ENCODE peak calls at places on chromosomes 3 and 15, in four cellular contexts. One of them, this sample, is unnamed.

GRCh38 chr3:126264381-126264780 is 84.0 kb upstream of the ALDH1L1 start:
- DNase-seq in stimulated activated CD4-positive, alpha-beta T cell treated with anti-CD3 and anti-CD28 coated beads, Interleukin-15, amount 100 ng/mL, for 24 hours: no peak
- DNase-seq in globus pallidus: no peak
- DNase-seq in activated T-helper 1 cell treated with anti-CD3 and anti-CD28 coated beads, Interleukin-2, amount 50 U/mL, for 16 hours: no peak
- DNase-seq in this sample: no peak

GRCh38 chr15:80562033-80562432 is 133.1 kb upstream of the ABHD17C start:
- DNase-seq in stimulated activated CD4-positive, alpha-beta T cell treated with anti-CD3 and anti-CD28 coated beads, Interleukin-15, amount 100 ng/mL, for 24 hours: no peak
- DNase-seq in activated T-helper 1 cell treated with anti-CD3 and anti-CD28 coated beads, Interleukin-2, amount 50 U/mL, for 16 hours: no peak
- DNase-seq in globus pallidus: no peak
- DNase-seq in this sample: no peak

GRCh38 chr15:69703495-69704187 is 251.0 kb downstream of the RPLP1 start:
- DNase-seq in globus pallidus: no peak
- DNase-seq in stimulated activated CD4-positive, alpha-beta T cell treated with anti-CD3 and anti-CD28 coated beads, Interleukin-15, amount 100 ng/mL, for 24 hours: no peak
- DNase-seq in activated T-helper 1 cell treated with anti-CD3 and anti-CD28 coated beads, Interleukin-2, amount 50 U/mL, for 16 hours: no peak
- DNase-seq in this sample: no peak

GRCh38 chr15:49494842-49495241 is 71.8 kb downstream of the FGF7 start:
- DNase-seq in globus pallidus: no peak
- DNase-seq in activated T-helper 1 cell treated with anti-CD3 and anti-CD28 coated beads, Interleukin-2, amount 50 U/mL, for 16 hours: no peak
- DNase-seq in stimulated activated CD4-positive, alpha-beta T cell treated with anti-CD3 and anti-CD28 coated beads, Interleukin-15, amount 100 ng/mL, for 24 hours: no peak
- DNase-seq in this sample: no peak

GRCh38 chr3:71397046-71397445 is 186.5 kb downstream of the FOXP1 start:
- DNase-seq in globus pallidus: peak; percentile 18
- DNase-seq in stimulated activated CD4-positive, alpha-beta T cell treated with anti-CD3 and anti-CD28 coated beads, Interleukin-15, amount 100 ng/mL, for 24 hours: peak; percentile 40
- DNase-seq in activated T-helper 1 cell treated with anti-CD3 and anti-CD28 coated beads, Interleukin-2, amount 50 U/mL, for 16 hours: no peak
- DNase-seq in this sample: no peak

GRCh38 chr3:124799676-124800075 is 69.4 kb downstream of the UMPS start:
- DNase-seq in globus pallidus: no peak
- DNase-seq in activated T-helper 1 cell treated with anti-CD3 and anti-CD28 coated beads, Interleukin-2, amount 50 U/mL, for 16 hours: no peak
- DNase-seq in stimulated activated CD4-positive, alpha-beta T cell treated with anti-CD3 and anti-CD28 coated beads, Interleukin-15, amount 100 ng/mL, for 24 hours: no peak
- DNase-seq in this sample: no peak

GRCh38 chr3:129822679-129823078 is 70.8 kb downstream of the TMCC1 start:
- DNase-seq in activated T-helper 1 cell treated with anti-CD3 and anti-CD28 coated beads, Interleukin-2, amount 50 U/mL, for 16 hours: no peak
- DNase-seq in stimulated activated CD4-positive, alpha-beta T cell treated with anti-CD3 and anti-CD28 coated beads, Interleukin-15, amount 100 ng/mL, for 24 hours: no peak
- DNase-seq in globus pallidus: no peak
- DNase-seq in this sample: no peak

GRCh38 chr3:124582196-124582595 is 148.1 kb upstream of the UMPS start:
- DNase-seq in stimulated activated CD4-positive, alpha-beta T cell treated with anti-CD3 and anti-CD28 coated beads, Interleukin-15, amount 100 ng/mL, for 24 hours: no peak
- DNase-seq in activated T-helper 1 cell treated with anti-CD3 and anti-CD28 coated beads, Interleukin-2, amount 50 U/mL, for 16 hours: no peak
- DNase-seq in globus pallidus: no peak
- DNase-seq in this sample: no peak

GRCh38 chr15:99427210-99427609 is 138.6 kb upstream of the MEF2A start:
- DNase-seq in activated T-helper 1 cell treated with anti-CD3 and anti-CD28 coated beads, Interleukin-2, amount 50 U/mL, for 16 hours: no peak
- DNase-seq in globus pallidus: no peak
- DNase-seq in stimulated activated CD4-positive, alpha-beta T cell treated with anti-CD3 and anti-CD28 coated beads, Interleukin-15, amount 100 ng/mL, for 24 hours: no peak
- DNase-seq in this sample: no peak

GRCh38 chr3:104102386-104102785 is 1264.3 kb upstream of the ALCAM start:
- DNase-seq in stimulated activated CD4-positive, alpha-beta T cell treated with anti-CD3 and anti-CD28 coated beads, Interleukin-15, amount 100 ng/mL, for 24 hours: peak; percentile 5
- DNase-seq in activated T-helper 1 cell treated with anti-CD3 and anti-CD28 coated beads, Interleukin-2, amount 50 U/mL, for 16 hours: no peak
- DNase-seq in globus pallidus: peak; percentile 49
- DNase-seq in this sample: peak; percentile 45

GRCh38 chr3:38662544-38662943 is 13.1 kb upstream of the SCN5A start:
- DNase-seq in globus pallidus: no peak
- DNase-seq in activated T-helper 1 cell treated with anti-CD3 and anti-CD28 coated beads, Interleukin-2, amount 50 U/mL, for 16 hours: no peak
- DNase-seq in stimulated activated CD4-positive, alpha-beta T cell treated with anti-CD3 and anti-CD28 coated beads, Interleukin-15, amount 100 ng/mL, for 24 hours: no peak
- DNase-seq in this sample: peak; percentile 3

GRCh38 chr15:27027229-27027628 is 56.2 kb downstream of the GABRG3 start:
- DNase-seq in stimulated activated CD4-positive, alpha-beta T cell treated with anti-CD3 and anti-CD28 coated beads, Interleukin-15, amount 100 ng/mL, for 24 hours: no peak
- DNase-seq in globus pallidus: no peak
- DNase-seq in activated T-helper 1 cell treated with anti-CD3 and anti-CD28 coated beads, Interleukin-2, amount 50 U/mL, for 16 hours: no peak
- DNase-seq in this sample: no peak

GRCh38 chr3:196179380-196180308 is 31.6 kb downstream of the ZDHHC19 start:
- DNase-seq in stimulated activated CD4-positive, alpha-beta T cell treated with anti-CD3 and anti-CD28 coated beads, Interleukin-15, amount 100 ng/mL, for 24 hours: peak; percentile 90
- DNase-seq in globus pallidus: peak; percentile 87
- DNase-seq in activated T-helper 1 cell treated with anti-CD3 and anti-CD28 coated beads, Interleukin-2, amount 50 U/mL, for 16 hours: peak; percentile 53
- DNase-seq in this sample: no peak

GRCh38 chr15:41523097-41523496 is 9.5 kb upstream of the LTK start:
- DNase-seq in activated T-helper 1 cell treated with anti-CD3 and anti-CD28 coated beads, Interleukin-2, amount 50 U/mL, for 16 hours: no peak
- DNase-seq in globus pallidus: no peak
- DNase-seq in stimulated activated CD4-positive, alpha-beta T cell treated with anti-CD3 and anti-CD28 coated beads, Interleukin-15, amount 100 ng/mL, for 24 hours: no peak
- DNase-seq in this sample: no peak

GRCh38 chr3:10008588-10009344 is 17.5 kb upstream of the FANCD2 start:
- DNase-seq in stimulated activated CD4-positive, alpha-beta T cell treated with anti-CD3 and anti-CD28 coated beads, Interleukin-15, amount 100 ng/mL, for 24 hours: peak; percentile 83
- DNase-seq in globus pallidus: peak; percentile 76
- DNase-seq in activated T-helper 1 cell treated with anti-CD3 and anti-CD28 coated beads, Interleukin-2, amount 50 U/mL, for 16 hours: peak; percentile 73
- DNase-seq in this sample: peak; percentile 4

GRCh38 chr15:81710328-81710727 is 335.5 kb downstream of the MEX3B start:
- DNase-seq in stimulated activated CD4-positive, alpha-beta T cell treated with anti-CD3 and anti-CD28 coated beads, Interleukin-15, amount 100 ng/mL, for 24 hours: no peak
- DNase-seq in globus pallidus: no peak
- DNase-seq in activated T-helper 1 cell treated with anti-CD3 and anti-CD28 coated beads, Interleukin-2, amount 50 U/mL, for 16 hours: no peak
- DNase-seq in this sample: no peak

GRCh38 chr3:21390856-21391255 is 360.2 kb downstream of the ZNF385D start:
- DNase-seq in activated T-helper 1 cell treated with anti-CD3 and anti-CD28 coated beads, Interleukin-2, amount 50 U/mL, for 16 hours: no peak
- DNase-seq in globus pallidus: no peak
- DNase-seq in stimulated activated CD4-positive, alpha-beta T cell treated with anti-CD3 and anti-CD28 coated beads, Interleukin-15, amount 100 ng/mL, for 24 hours: no peak
- DNase-seq in this sample: no peak

GRCh38 chr3:104745313-104745712 is 621.4 kb upstream of the ALCAM start:
- DNase-seq in activated T-helper 1 cell treated with anti-CD3 and anti-CD28 coated beads, Interleukin-2, amount 50 U/mL, for 16 hours: no peak
- DNase-seq in globus pallidus: no peak
- DNase-seq in stimulated activated CD4-positive, alpha-beta T cell treated with anti-CD3 and anti-CD28 coated beads, Interleukin-15, amount 100 ng/mL, for 24 hours: no peak
- DNase-seq in this sample: no peak

GRCh38 chr15:62770752-62771151 is 271.8 kb upstream of the TPM1 start:
- DNase-seq in stimulated activated CD4-positive, alpha-beta T cell treated with anti-CD3 and anti-CD28 coated beads, Interleukin-15, amount 100 ng/mL, for 24 hours: no peak
- DNase-seq in activated T-helper 1 cell treated with anti-CD3 and anti-CD28 coated beads, Interleukin-2, amount 50 U/mL, for 16 hours: no peak
- DNase-seq in globus pallidus: no peak
- DNase-seq in this sample: no peak

GRCh38 chr3:171890398-171890797 is 47.2 kb downstream of the TMEM212 start:
- DNase-seq in activated T-helper 1 cell treated with anti-CD3 and anti-CD28 coated beads, Interleukin-2, amount 50 U/mL, for 16 hours: no peak
- DNase-seq in stimulated activated CD4-positive, alpha-beta T cell treated with anti-CD3 and anti-CD28 coated beads, Interleukin-15, amount 100 ng/mL, for 24 hours: no peak
- DNase-seq in globus pallidus: no peak
- DNase-seq in this sample: no peak

GRCh38 chr15:41284425-41285177 is 47.8 kb downstream of the OIP5 start:
- DNase-seq in globus pallidus: peak; percentile 20
- DNase-seq in stimulated activated CD4-positive, alpha-beta T cell treated with anti-CD3 and anti-CD28 coated beads, Interleukin-15, amount 100 ng/mL, for 24 hours: no peak
- DNase-seq in activated T-helper 1 cell treated with anti-CD3 and anti-CD28 coated beads, Interleukin-2, amount 50 U/mL, for 16 hours: no peak
- DNase-seq in this sample: no peak

GRCh38 chr15:69160976-69161877 is 792 bp downstream of the GLCE start:
- DNase-seq in activated T-helper 1 cell treated with anti-CD3 and anti-CD28 coated beads, Interleukin-2, amount 50 U/mL, for 16 hours: no peak
- DNase-seq in globus pallidus: peak; percentile 75
- DNase-seq in stimulated activated CD4-positive, alpha-beta T cell treated with anti-CD3 and anti-CD28 coated beads, Interleukin-15, amount 100 ng/mL, for 24 hours: peak; percentile 37
- DNase-seq in this sample: peak; percentile 22

GRCh38 chr3:186849392-186849975 is 7.0 kb downstream of the ADIPOQ start:
- DNase-seq in activated T-helper 1 cell treated with anti-CD3 and anti-CD28 coated beads, Interleukin-2, amount 50 U/mL, for 16 hours: no peak
- DNase-seq in stimulated activated CD4-positive, alpha-beta T cell treated with anti-CD3 and anti-CD28 coated beads, Interleukin-15, amount 100 ng/mL, for 24 hours: peak; percentile 13
- DNase-seq in globus pallidus: no peak
- DNase-seq in this sample: peak; percentile 4

GRCh38 chr3:58175429-58176184 is 35.2 kb downstream of the DNASE1L3 start:
- DNase-seq in globus pallidus: no peak
- DNase-seq in stimulated activated CD4-positive, alpha-beta T cell treated with anti-CD3 and anti-CD28 coated beads, Interleukin-15, amount 100 ng/mL, for 24 hours: no peak
- DNase-seq in activated T-helper 1 cell treated with anti-CD3 and anti-CD28 coated beads, Interleukin-2, amount 50 U/mL, for 16 hours: no peak
- DNase-seq in this sample: no peak

GRCh38 chr3:186515115-186515514 is 29.1 kb downstream of the CRYGS start:
- DNase-seq in stimulated activated CD4-positive, alpha-beta T cell treated with anti-CD3 and anti-CD28 coated beads, Interleukin-15, amount 100 ng/mL, for 24 hours: no peak
- DNase-seq in globus pallidus: no peak
- DNase-seq in activated T-helper 1 cell treated with anti-CD3 and anti-CD28 coated beads, Interleukin-2, amount 50 U/mL, for 16 hours: no peak
- DNase-seq in this sample: no peak

GRCh38 chr3:11254876-11255275 is 17.3 kb upstream of the ATG7 start:
- DNase-seq in globus pallidus: no peak
- DNase-seq in stimulated activated CD4-positive, alpha-beta T cell treated with anti-CD3 and anti-CD28 coated beads, Interleukin-15, amount 100 ng/mL, for 24 hours: no peak
- DNase-seq in activated T-helper 1 cell treated with anti-CD3 and anti-CD28 coated beads, Interleukin-2, amount 50 U/mL, for 16 hours: no peak
- DNase-seq in this sample: no peak

GRCh38 chr3:58163234-58163633 is 47.5 kb downstream of the DNASE1L3 start:
- DNase-seq in stimulated activated CD4-positive, alpha-beta T cell treated with anti-CD3 and anti-CD28 coated beads, Interleukin-15, amount 100 ng/mL, for 24 hours: no peak
- DNase-seq in globus pallidus: no peak
- DNase-seq in activated T-helper 1 cell treated with anti-CD3 and anti-CD28 coated beads, Interleukin-2, amount 50 U/mL, for 16 hours: no peak
- DNase-seq in this sample: no peak

GRCh38 chr3:186439725-186440124 is 77.7 kb upstream of the DGKG start:
- DNase-seq in globus pallidus: no peak
- DNase-seq in stimulated activated CD4-positive, alpha-beta T cell treated with anti-CD3 and anti-CD28 coated beads, Interleukin-15, amount 100 ng/mL, for 24 hours: no peak
- DNase-seq in activated T-helper 1 cell treated with anti-CD3 and anti-CD28 coated beads, Interleukin-2, amount 50 U/mL, for 16 hours: no peak
- DNase-seq in this sample: no peak

GRCh38 chr3:4712109-4712508 is 219.0 kb downstream of the ITPR1 start:
- DNase-seq in activated T-helper 1 cell treated with anti-CD3 and anti-CD28 coated beads, Interleukin-2, amount 50 U/mL, for 16 hours: no peak
- DNase-seq in globus pallidus: no peak
- DNase-seq in stimulated activated CD4-positive, alpha-beta T cell treated with anti-CD3 and anti-CD28 coated beads, Interleukin-15, amount 100 ng/mL, for 24 hours: no peak
- DNase-seq in this sample: peak; percentile 46

GRCh38 chr3:44729384-44729910 is at the start of gene ZNF501:
- DNase-seq in stimulated activated CD4-positive, alpha-beta T cell treated with anti-CD3 and anti-CD28 coated beads, Interleukin-15, amount 100 ng/mL, for 24 hours: peak; percentile 92
- DNase-seq in activated T-helper 1 cell treated with anti-CD3 and anti-CD28 coated beads, Interleukin-2, amount 50 U/mL, for 16 hours: peak; percentile 71
- DNase-seq in globus pallidus: peak; percentile 81
- DNase-seq in this sample: peak; percentile 50

GRCh38 chr3:64190517-64191515 is 34.5 kb downstream of the PRICKLE2 start:
- DNase-seq in activated T-helper 1 cell treated with anti-CD3 and anti-CD28 coated beads, Interleukin-2, amount 50 U/mL, for 16 hours: no peak
- DNase-seq in stimulated activated CD4-positive, alpha-beta T cell treated with anti-CD3 and anti-CD28 coated beads, Interleukin-15, amount 100 ng/mL, for 24 hours: no peak
- DNase-seq in globus pallidus: no peak
- DNase-seq in this sample: no peak

GRCh38 chr3:16427309-16427965 is 86.1 kb downstream of the RFTN1 start:
- DNase-seq in globus pallidus: no peak
- DNase-seq in stimulated activated CD4-positive, alpha-beta T cell treated with anti-CD3 and anti-CD28 coated beads, Interleukin-15, amount 100 ng/mL, for 24 hours: no peak
- DNase-seq in activated T-helper 1 cell treated with anti-CD3 and anti-CD28 coated beads, Interleukin-2, amount 50 U/mL, for 16 hours: no peak
- DNase-seq in this sample: no peak

GRCh38 chr3:168330983-168331382 is 235.3 kb upstream of the GOLIM4 start:
- DNase-seq in stimulated activated CD4-positive, alpha-beta T cell treated with anti-CD3 and anti-CD28 coated beads, Interleukin-15, amount 100 ng/mL, for 24 hours: no peak
- DNase-seq in globus pallidus: no peak
- DNase-seq in activated T-helper 1 cell treated with anti-CD3 and anti-CD28 coated beads, Interleukin-2, amount 50 U/mL, for 16 hours: no peak
- DNase-seq in this sample: no peak

GRCh38 chr3:30306896-30307295 is 299.5 kb upstream of the TGFBR2 start:
- DNase-seq in globus pallidus: no peak
- DNase-seq in activated T-helper 1 cell treated with anti-CD3 and anti-CD28 coated beads, Interleukin-2, amount 50 U/mL, for 16 hours: no peak
- DNase-seq in stimulated activated CD4-positive, alpha-beta T cell treated with anti-CD3 and anti-CD28 coated beads, Interleukin-15, amount 100 ng/mL, for 24 hours: no peak
- DNase-seq in this sample: no peak

GRCh38 chr3:45640091-45640507 is 45.5 kb downstream of the LIMD1 start:
- DNase-seq in activated T-helper 1 cell treated with anti-CD3 and anti-CD28 coated beads, Interleukin-2, amount 50 U/mL, for 16 hours: no peak
- DNase-seq in stimulated activated CD4-positive, alpha-beta T cell treated with anti-CD3 and anti-CD28 coated beads, Interleukin-15, amount 100 ng/mL, for 24 hours: no peak
- DNase-seq in globus pallidus: no peak
- DNase-seq in this sample: no peak

GRCh38 chr3:10625307-10625706 is 119.9 kb upstream of the ATP2B2 start:
- DNase-seq in activated T-helper 1 cell treated with anti-CD3 and anti-CD28 coated beads, Interleukin-2, amount 50 U/mL, for 16 hours: no peak
- DNase-seq in globus pallidus: no peak
- DNase-seq in stimulated activated CD4-positive, alpha-beta T cell treated with anti-CD3 and anti-CD28 coated beads, Interleukin-15, amount 100 ng/mL, for 24 hours: no peak
- DNase-seq in this sample: no peak

GRCh38 chr3:151766454-151766853 is 32.7 kb downstream of the AADACL2 start:
- DNase-seq in activated T-helper 1 cell treated with anti-CD3 and anti-CD28 coated beads, Interleukin-2, amount 50 U/mL, for 16 hours: no peak
- DNase-seq in globus pallidus: no peak
- DNase-seq in stimulated activated CD4-positive, alpha-beta T cell treated with anti-CD3 and anti-CD28 coated beads, Interleukin-15, amount 100 ng/mL, for 24 hours: no peak
- DNase-seq in this sample: no peak

GRCh38 chr3:161607056-161607455 is 110.4 kb downstream of the OTOL1 start:
- DNase-seq in activated T-helper 1 cell treated with anti-CD3 and anti-CD28 coated beads, Interleukin-2, amount 50 U/mL, for 16 hours: no peak
- DNase-seq in globus pallidus: no peak
- DNase-seq in stimulated activated CD4-positive, alpha-beta T cell treated with anti-CD3 and anti-CD28 coated beads, Interleukin-15, amount 100 ng/mL, for 24 hours: no peak
- DNase-seq in this sample: no peak